ENCODE peak calls at places on chromosomes 4 and X, in four cellular contexts. One of them, this sample, is unnamed.

GRCh38 chr4:61511716-61512488 is 311.8 kb downstream of the ADGRL3 start:
- DNase-seq in uterus: no peak
- DNase-seq in esophagus squamous epithelium: no peak
- DNase-seq in Peyer's patch: no peak
- DNase-seq in this sample: no peak

GRCh38 chrX:121036951-121037350 is 10.5 kb upstream of the GLUD2 start:
- DNase-seq in uterus: no peak
- DNase-seq in Peyer's patch: no peak
- DNase-seq in esophagus squamous epithelium: no peak
- DNase-seq in this sample: no peak

GRCh38 chr4:143358923-143359694 is 22.4 kb downstream of the GAB1 start:
- DNase-seq in esophagus squamous epithelium: no peak
- DNase-seq in Peyer's patch: peak
- DNase-seq in uterus: no peak
- DNase-seq in this sample: peak

GRCh38 chr4:113024373-113024772 is 25.1 kb upstream of the ANK2 start:
- DNase-seq in esophagus squamous epithelium: no peak
- DNase-seq in Peyer's patch: no peak
- DNase-seq in uterus: no peak
- DNase-seq in this sample: no peak

GRCh38 chr4:110071466-110071865 is 126.9 kb downstream of the ELOVL6 start:
- DNase-seq in uterus: no peak
- DNase-seq in Peyer's patch: no peak
- DNase-seq in esophagus squamous epithelium: no peak
- DNase-seq in this sample: no peak

GRCh38 chr4:52643846-52644245 is 15.3 kb downstream of the USP46 start:
- DNase-seq in uterus: peak
- DNase-seq in esophagus squamous epithelium: no peak
- DNase-seq in Peyer's patch: peak
- DNase-seq in this sample: no peak

GRCh38 chr4:78397292-78397630 is 154.3 kb upstream of the ANXA3 start:
- DNase-seq in esophagus squamous epithelium: no peak
- DNase-seq in uterus: no peak
- DNase-seq in Peyer's patch: no peak
- DNase-seq in this sample: no peak

GRCh38 chr4:186760576-186760975 is 36.9 kb upstream of the FAT1 start:
- DNase-seq in esophagus squamous epithelium: no peak
- DNase-seq in uterus: no peak
- DNase-seq in Peyer's patch: no peak
- DNase-seq in this sample: no peak

GRCh38 chr4:113316879-113317278 is 267.4 kb downstream of the ANK2 start:
- DNase-seq in uterus: no peak
- DNase-seq in Peyer's patch: peak
- DNase-seq in esophagus squamous epithelium: no peak
- DNase-seq in this sample: no peak

GRCh38 chr4:184614509-184614908 is 34.7 kb downstream of the CASP3 start:
- DNase-seq in Peyer's patch: no peak
- DNase-seq in esophagus squamous epithelium: no peak
- DNase-seq in uterus: no peak
- DNase-seq in this sample: no peak

DNA sequence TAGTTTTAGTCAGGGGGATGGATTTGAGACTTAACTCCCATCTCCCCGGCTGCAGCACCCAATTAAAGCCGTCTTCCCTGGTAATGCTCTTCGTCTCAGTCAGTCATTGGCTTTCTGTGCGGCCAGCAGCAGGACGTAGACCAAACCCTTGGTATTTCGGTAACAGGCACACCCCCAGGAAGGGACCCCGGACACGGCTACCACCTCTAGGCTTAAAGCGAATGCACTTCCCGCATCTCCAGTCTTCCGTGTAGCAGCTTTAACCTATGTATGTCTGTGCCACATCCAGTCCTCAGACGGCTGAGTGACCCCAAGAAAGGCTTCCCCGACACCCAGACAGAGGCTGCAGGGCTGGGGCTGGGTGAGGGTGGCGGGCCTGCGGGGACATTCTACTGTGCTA is 1.5 kb upstream of the CTAG2 start:
- DNase-seq in esophagus squamous epithelium: no peak
- DNase-seq in uterus: no peak
- DNase-seq in Peyer's patch: no peak
- DNase-seq in this sample: no peak
- H3K27ac ChIP-seq in esophagus squamous epithelium: no peak
- H3K27ac ChIP-seq in uterus: no peak
- H3K27ac ChIP-seq in Peyer's patch: no peak
- H3K27ac ChIP-seq in this sample: no peak

GRCh38 chrX:153687121-153688039 is at the start of gene SLC6A8:
- DNase-seq in esophagus squamous epithelium: no peak
- DNase-seq in uterus: peak
- DNase-seq in Peyer's patch: peak
- DNase-seq in this sample: peak
- TF ChIP-seq POLR2A in esophagus squamous epithelium: no peak
- TF ChIP-seq POLR2A in uterus: peak
- TF ChIP-seq POLR2A in Peyer's patch: peak
- TF ChIP-seq POLR2A in this sample: peak

GRCh38 chrX:123358457-123358856 is 174.4 kb downstream of the GRIA3 start:
- DNase-seq in esophagus squamous epithelium: no peak
- DNase-seq in Peyer's patch: no peak
- DNase-seq in uterus: no peak
- DNase-seq in this sample: no peak

GRCh38 chrX:123357941-123358340 is 173.9 kb downstream of the GRIA3 start:
- DNase-seq in uterus: no peak
- DNase-seq in esophagus squamous epithelium: no peak
- DNase-seq in Peyer's patch: no peak
- DNase-seq in this sample: no peak

GRCh38 chrX:123361371-123361770 is 177.3 kb downstream of the GRIA3 start:
- DNase-seq in esophagus squamous epithelium: no peak
- DNase-seq in Peyer's patch: no peak
- DNase-seq in uterus: no peak
- DNase-seq in this sample: no peak
- H3K27ac ChIP-seq in esophagus squamous epithelium: no peak
- H3K27ac ChIP-seq in Peyer's patch: no peak
- H3K27ac ChIP-seq in uterus: no peak
- H3K27ac ChIP-seq in this sample: no peak

DNA sequence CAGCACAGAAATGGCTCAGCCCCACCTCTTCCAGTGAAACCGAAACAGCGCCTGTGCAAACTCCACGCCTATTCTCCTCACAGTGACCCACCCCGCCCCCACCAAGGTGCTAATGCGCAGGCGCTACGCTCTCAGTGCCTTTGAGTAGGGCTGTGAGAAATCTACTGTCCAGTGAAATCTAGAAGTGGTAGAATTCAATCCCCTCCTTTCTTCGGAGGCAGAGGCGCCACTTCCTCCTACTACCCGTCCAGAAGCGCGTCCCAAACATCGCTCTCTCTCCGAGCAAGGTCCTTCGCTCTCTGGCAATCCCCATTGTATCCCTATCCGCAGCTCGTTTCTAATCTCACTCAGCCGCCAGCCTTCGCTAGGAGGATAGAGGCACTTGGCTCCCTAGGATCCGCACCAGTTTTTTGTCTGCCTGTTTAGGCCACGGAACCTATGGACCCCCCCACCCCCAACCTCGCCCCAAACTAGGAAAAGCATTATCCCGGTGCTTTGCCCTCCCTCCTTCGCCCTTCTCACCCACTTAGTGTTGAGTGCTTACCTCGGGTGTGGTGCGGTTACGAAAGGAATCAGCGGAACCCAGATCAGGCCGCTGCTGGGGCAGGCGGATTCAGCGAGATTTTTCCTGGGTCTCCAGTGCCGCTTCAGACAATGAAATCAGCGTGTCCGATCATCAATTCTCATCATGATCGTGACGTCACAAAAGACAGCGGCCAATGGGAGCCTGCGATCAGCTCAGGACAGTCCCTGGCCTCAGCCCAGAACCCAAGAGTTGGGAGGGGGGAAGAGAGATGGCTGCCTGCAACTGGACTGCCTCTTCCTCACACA is at the start of gene HDX:
- DNase-seq in uterus: peak
- DNase-seq in esophagus squamous epithelium: no peak
- DNase-seq in Peyer's patch: peak
- DNase-seq in this sample: peak
- TF ChIP-seq POLR2A in uterus: peak
- TF ChIP-seq POLR2A in esophagus squamous epithelium: no peak
- TF ChIP-seq POLR2A in Peyer's patch: no peak
- TF ChIP-seq POLR2A in this sample: peak

DNA sequence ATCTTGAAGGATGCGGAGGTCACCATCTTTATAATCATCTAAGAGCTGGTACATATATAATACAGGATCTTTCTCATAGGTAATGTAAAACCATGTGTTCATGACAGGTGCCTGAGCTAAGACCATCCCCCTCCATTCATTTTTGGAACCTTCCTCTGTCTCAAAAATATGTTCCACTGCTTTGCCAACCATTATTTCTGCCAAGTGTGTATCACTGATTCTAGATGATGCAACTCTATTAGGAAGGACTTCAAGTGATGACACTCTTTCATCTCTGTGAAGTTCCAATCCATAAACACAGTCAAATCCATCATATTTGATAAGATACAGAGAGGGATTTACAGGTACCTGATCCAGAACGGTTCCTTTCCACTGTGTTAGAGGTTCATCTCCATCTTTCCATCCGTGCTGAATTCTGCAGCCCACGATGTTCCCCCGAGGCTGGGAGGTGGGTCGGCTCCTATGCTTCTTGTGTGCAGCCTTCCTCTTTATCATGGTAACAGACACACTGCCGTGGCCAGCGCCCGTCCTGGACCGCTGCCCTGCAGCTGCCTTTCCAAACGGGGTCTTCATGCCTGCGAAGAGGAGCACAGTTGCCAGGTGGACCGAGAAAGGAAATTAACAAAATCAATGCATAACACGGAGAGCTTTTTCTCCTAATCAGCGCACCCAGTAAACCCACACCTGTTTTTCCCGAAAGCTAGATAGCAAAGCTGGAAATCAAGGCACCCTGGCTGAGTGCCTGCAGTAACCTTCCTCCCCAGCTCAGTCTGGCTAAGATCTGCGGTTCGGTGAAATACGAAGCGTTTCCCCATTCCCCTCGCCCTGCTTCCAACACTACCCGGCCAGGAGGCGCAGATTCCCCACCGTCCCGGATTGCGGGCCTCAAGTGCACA is 718 bp downstream of the SPIN3 start:
- DNase-seq in uterus: no peak
- DNase-seq in esophagus squamous epithelium: no peak
- DNase-seq in Peyer's patch: peak
- DNase-seq in this sample: no peak
- H3K27ac ChIP-seq in uterus: peak
- H3K27ac ChIP-seq in esophagus squamous epithelium: peak
- H3K27ac ChIP-seq in Peyer's patch: peak
- H3K27ac ChIP-seq in this sample: peak

DNA sequence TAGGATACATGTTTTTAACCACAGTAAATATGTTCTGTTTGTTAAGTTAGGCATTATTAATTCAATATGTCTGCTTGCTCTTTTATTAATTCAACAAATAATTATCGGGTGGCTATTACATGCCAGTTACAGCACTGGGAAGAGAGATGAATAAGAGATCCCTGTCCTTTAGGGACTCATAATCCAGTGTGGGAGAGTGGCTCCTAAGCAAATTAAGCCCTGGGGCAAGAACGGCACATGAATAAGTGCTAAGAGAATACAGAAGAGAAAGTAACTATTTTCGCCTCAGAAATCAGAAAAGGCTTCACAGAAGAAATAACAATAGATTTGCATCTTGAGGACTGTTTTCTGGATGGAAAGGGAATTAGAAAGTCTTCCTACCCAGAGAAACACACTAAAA is 236.7 kb downstream of the NR3C2 start:
- DNase-seq in esophagus squamous epithelium: no peak
- DNase-seq in Peyer's patch: no peak
- DNase-seq in uterus: no peak
- DNase-seq in this sample: no peak
- TF ChIP-seq POLR2A in esophagus squamous epithelium: no peak
- TF ChIP-seq POLR2A in Peyer's patch: no peak
- TF ChIP-seq POLR2A in uterus: no peak
- TF ChIP-seq POLR2A in this sample: no peak

GRCh38 chr4:55902677-55903076 is 46.1 kb upstream of the CEP135 start:
- DNase-seq in esophagus squamous epithelium: no peak
- DNase-seq in uterus: no peak
- DNase-seq in Peyer's patch: no peak
- DNase-seq in this sample: no peak
- H3K27ac ChIP-seq in esophagus squamous epithelium: no peak
- H3K27ac ChIP-seq in uterus: no peak
- H3K27ac ChIP-seq in Peyer's patch: no peak
- H3K27ac ChIP-seq in this sample: no peak

GRCh38 chr4:173257732-173258717 is 76.1 kb downstream of the HMGB2 start:
- DNase-seq in Peyer's patch: peak
- DNase-seq in esophagus squamous epithelium: no peak
- DNase-seq in uterus: peak
- DNase-seq in this sample: peak

GRCh38 chr4:173258866-173259265 is 75.3 kb downstream of the HMGB2 start:
- DNase-seq in esophagus squamous epithelium: no peak
- DNase-seq in uterus: no peak
- DNase-seq in Peyer's patch: no peak
- DNase-seq in this sample: no peak

GRCh38 chr4:173262363-173262762 is 71.8 kb downstream of the HMGB2 start:
- DNase-seq in esophagus squamous epithelium: no peak
- DNase-seq in Peyer's patch: no peak
- DNase-seq in uterus: no peak
- DNase-seq in this sample: no peak

GRCh38 chr4:173259310-173259709 is 74.8 kb downstream of the HMGB2 start:
- DNase-seq in esophagus squamous epithelium: no peak
- DNase-seq in Peyer's patch: no peak
- DNase-seq in uterus: no peak
- DNase-seq in this sample: no peak

DNA sequence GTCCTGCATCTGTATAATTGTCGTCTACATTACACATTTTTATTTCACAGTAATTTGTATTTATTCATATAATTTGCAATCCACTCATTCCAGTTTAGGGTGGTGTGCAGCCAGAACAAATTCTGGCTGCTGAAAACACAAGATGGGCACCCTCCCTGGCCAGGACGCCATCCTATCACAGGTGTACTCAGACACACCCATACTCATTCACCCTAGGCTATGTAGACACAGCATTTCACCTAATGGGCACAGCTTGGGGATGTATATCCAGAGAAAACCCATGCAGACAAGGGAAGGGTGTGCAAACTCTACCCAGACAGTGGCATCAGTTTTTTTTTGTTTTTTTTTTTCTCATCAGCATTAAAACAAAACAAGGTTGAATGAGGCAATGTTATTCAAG is 73.1 kb downstream of the HMGB2 start:
- DNase-seq in Peyer's patch: no peak
- DNase-seq in esophagus squamous epithelium: no peak
- DNase-seq in uterus: no peak
- DNase-seq in this sample: no peak
- TF ChIP-seq POLR2A in Peyer's patch: no peak
- TF ChIP-seq POLR2A in esophagus squamous epithelium: no peak
- TF ChIP-seq POLR2A in uterus: no peak
- TF ChIP-seq POLR2A in this sample: no peak

GRCh38 chrX:41275661-41276609 is 58.0 kb upstream of the DDX3X start:
- DNase-seq in Peyer's patch: peak
- DNase-seq in uterus: peak
- DNase-seq in esophagus squamous epithelium: no peak
- DNase-seq in this sample: peak
- H3K27ac ChIP-seq in Peyer's patch: peak
- H3K27ac ChIP-seq in uterus: peak
- H3K27ac ChIP-seq in esophagus squamous epithelium: peak
- H3K27ac ChIP-seq in this sample: peak

This sample was measured in prostate gland.